ENCODE peak calls at places on chromosome 18, in six cellular contexts. G is glomerular endothelial cell; L is esophagus squamous epithelium; K is central memory CD4-positive, alpha-beta T cell; W is brain pericyte; J is tibial artery. O is an unnamed sample.

GRCh38 chr18:59446012-59446411 is 86.9 kb upstream of the LMAN1 start:
- DNase-seq in W (no peak), J (no peak), L (no peak), G (no peak), K (no peak), O (no peak)

GRCh38 chr18:11660691-11661090 is 28.4 kb upstream of the GNAL start:
- DNase-seq in L (no peak), G (no peak), W (no peak), J (no peak), K (no peak), O (no peak)

GRCh38 chr18:42114310-42114943 is 159.4 kb downstream of the PIK3C3 start:
- DNase-seq in J (no peak), L (no peak), K (peak), G (peak), W (peak), O (peak)

GRCh38 chr18:9737814-9738160 is 29.7 kb downstream of the RAB31 start:
- DNase-seq in G (no peak), J (no peak), W (no peak), L (no peak), K (no peak), O (peak)

GRCh38 chr18:22558945-22559385 is 141.2 kb upstream of the CTAGE1 start:
- DNase-seq in L (no peak), K (no peak), G (peak), J (peak), W (no peak), O (peak)

GRCh38 chr18:49731860-49732311 is 81.4 kb downstream of the ACAA2 start:
- DNase-seq in J (no peak), K (no peak), L (no peak), W (no peak), G (no peak), O (no peak)

GRCh38 chr18:3450358-3451107 is 561 bp downstream of the TGIF1 start:
- DNase-seq in J (peak), W (no peak), G (no peak), L (peak), K (peak), O (peak)

GRCh38 chr18:51603111-51603510 is 405.6 kb upstream of the MEX3C start:
- DNase-seq in J (no peak), W (no peak), L (no peak), K (no peak), G (no peak), O (no peak)

GRCh38 chr18:55199291-55199963 is 240.2 kb upstream of the CCDC68 start:
- DNase-seq in G (no peak), W (no peak), J (no peak), K (no peak), L (no peak), O (no peak)

GRCh38 chr18:47756364-47757016 is 174.0 kb downstream of the SMAD2 start:
- DNase-seq in J (no peak), L (no peak), G (no peak), W (no peak), K (no peak), O (peak)

GRCh38 chr18:27030403-27030802 is 154.7 kb downstream of the CHST9 start:
- DNase-seq in K (no peak), G (no peak), L (no peak), W (no peak), J (no peak), O (no peak)

GRCh38 chr18:57561728-57562423 is 24.6 kb downstream of the FECH start:
- DNase-seq in W (no peak), G (no peak), J (no peak), K (peak), L (no peak), O (no peak)

GRCh38 chr18:78293516-78293915 is 686.1 kb upstream of the SALL3 start:
- DNase-seq in K (no peak), L (no peak), W (no peak), G (no peak), J (no peak), O (no peak)

GRCh38 chr18:44507729-44508325 is 172.9 kb upstream of the SETBP1 start:
- DNase-seq in J (peak), L (no peak), G (peak), W (no peak), K (no peak), O (no peak)

GRCh38 chr18:32435631-32436500 is 34.8 kb downstream of the GAREM1 start:
- DNase-seq in W (no peak), J (no peak), K (no peak), G (no peak), L (no peak), O (no peak)

GRCh38 chr18:36493349-36494281 is 196.1 kb downstream of the FHOD3 start:
- DNase-seq in L (no peak), G (no peak), K (no peak), J (no peak), W (no peak), O (peak)

GRCh38 chr18:49617846-49618245 is 56.0 kb downstream of the LIPG start:
- DNase-seq in J (no peak), G (no peak), K (no peak), W (no peak), L (no peak), O (no peak)

GRCh38 chr18:3441290-3441689 is 8.7 kb upstream of the TGIF1 start:
- DNase-seq in K (no peak), W (no peak), L (no peak), G (no peak), J (no peak), O (no peak)

GRCh38 chr18:52216104-52216503 is 123.9 kb upstream of the DCC start:
- DNase-seq in K (no peak), G (no peak), L (no peak), W (no peak), J (no peak), O (no peak)

GRCh38 chr18:78659748-78660147 is 319.9 kb upstream of the SALL3 start:
- DNase-seq in K (no peak), G (no peak), J (no peak), W (no peak), L (no peak), O (no peak)

GRCh38 chr18:26546170-26546874 is 2.0 kb downstream of the KCTD1 start:
- DNase-seq in G (no peak), K (no peak), L (no peak), W (no peak), J (no peak), O (no peak)

GRCh38 chr18:57898506-57899124 is 95.5 kb upstream of the ATP8B1 start:
- DNase-seq in G (no peak), W (no peak), K (no peak), J (no peak), L (no peak), O (no peak)

GRCh38 chr18:48398074-48398473 is 11.1 kb downstream of the ZBTB7C start:
- DNase-seq in J (no peak), W (no peak), L (no peak), G (no peak), K (no peak), O (no peak)

GRCh38 chr18:66344227-66344626 is 259.7 kb downstream of the CDH19 start:
- DNase-seq in G (no peak), K (no peak), L (no peak), J (no peak), W (no peak), O (no peak)

GRCh38 chr18:32308493-32309120 is 118.8 kb downstream of the MEP1B start:
- DNase-seq in W (no peak), K (no peak), L (no peak), G (no peak), J (no peak), O (no peak)

GRCh38 chr18:79471048-79471447 is 75.3 kb downstream of the NFATC1 start:
- DNase-seq in L (no peak), G (no peak), K (no peak), J (no peak), W (no peak), O (no peak)

GRCh38 chr18:25010623-25011374 is 341.2 kb downstream of the ZNF521 start:
- DNase-seq in L (no peak), K (no peak), G (no peak), W (no peak), J (no peak), O (no peak)

GRCh38 chr18:74288730-74289129 is 3.0 kb downstream of the CYB5A start:
- DNase-seq in W (no peak), J (no peak), L (no peak), G (no peak), K (no peak), O (no peak)

GRCh38 chr18:46160050-46160798 is 56.0 kb downstream of the HAUS1 start:
- DNase-seq in K (no peak), L (no peak), G (no peak), W (no peak), J (no peak), O (no peak)

GRCh38 chr18:61957801-61958516 is 65.2 kb upstream of the RNF152 start:
- DNase-seq in J (no peak), K (no peak), G (peak), L (no peak), W (no peak), O (no peak)

GRCh38 chr18:54717673-54718435 is 110.4 kb upstream of the RAB27B start:
- DNase-seq in K (peak), G (no peak), L (no peak), W (no peak), J (no peak), O (no peak)

GRCh38 chr18:79829136-79829854 is 31.6 kb downstream of the KCNG2 start:
- DNase-seq in J (no peak), L (no peak), K (no peak), W (no peak), G (no peak), O (no peak)

GRCh38 chr18:8140841-8141501 is 468.3 kb upstream of the RAB12 start:
- DNase-seq in J (no peak), W (no peak), G (no peak), L (no peak), K (no peak), O (peak)

GRCh38 chr18:59813942-59814341 is 85.9 kb upstream of the PMAIP1 start:
- DNase-seq in L (no peak), J (no peak), G (no peak), W (no peak), K (no peak), O (no peak)

GRCh38 chr18:54801374-54801773 is 26.9 kb upstream of the RAB27B start:
- DNase-seq in L (no peak), G (no peak), K (no peak), J (no peak), W (no peak), O (no peak)